ENCODE peak calls at places on chromosomes 6 and 20, in ten cellular contexts. I is effector memory CD4-positive, alpha-beta T cell; L is lower lobe of right lung; R is OCI-LY7; X is pancreas; Q is aorta; H is SJSA1; E is neural progenitor cell; D is neuronal stem cell; J is esophagus squamous epithelium. B is an unnamed sample.
A peak's percentile ranks its signal among the peaks of the same experiment; 100 is the strongest.

GRCh38 chr20:58459058-58459743 is 56.0 kb downstream of the APCDD1L start:
- DNase-seq in I (no peak), L (no peak), R (no peak), X (no peak), Q (no peak), H (no peak), E (no peak), D (no peak), J (no peak), B (no peak)

GRCh38 chr6:108200631-108201030 is 34.8 kb downstream of the NR2E1 start:
- DNase-seq in I (no peak), L (no peak), R (no peak), X (no peak), Q (no peak), H (peak; percentile 33), E (no peak), D (no peak), J (no peak), B (no peak)

GRCh38 chr6:151537561-151537960 is 43.7 kb downstream of the CCDC170 start:
- DNase-seq in I (no peak), L (no peak), R (no peak), X (no peak), Q (no peak), H (no peak), E (no peak), D (no peak), J (no peak), B (no peak)

GRCh38 chr20:63166423-63167020 is 49.4 kb downstream of the YTHDF1 start:
- DNase-seq in I (no peak), L (no peak), R (no peak), X (no peak), Q (peak; percentile 65), H (no peak), E (no peak), D (no peak), J (no peak), B (no peak)

GRCh38 chr20:32510601-32511357 is 74.4 kb downstream of the NOL4L start:
- DNase-seq in I (no peak), L (no peak), R (no peak), X (no peak), Q (peak; percentile 43), H (no peak), E (no peak), D (no peak), J (no peak), B (no peak)

GRCh38 chr6:3797231-3798200 is 46.0 kb upstream of the PXDC1 start:
- DNase-seq in I (no peak), L (no peak), R (no peak), X (no peak), Q (no peak), H (peak; percentile 93), E (no peak), D (no peak), J (no peak), B (no peak)

GRCh38 chr6:27019651-27020552 is 227.6 kb upstream of the PRSS16 start:
- DNase-seq in I (no peak), L (peak; percentile 92), R (no peak), X (peak; percentile 83), Q (peak; percentile 93), H (peak; percentile 89), E (peak; percentile 89), D (peak; percentile 82), J (peak; percentile 18), B (peak; percentile 92)

GRCh38 chr6:149859938-149860337 is 4.2 kb downstream of the LRP11 start:
- DNase-seq in I (no peak), L (no peak), R (no peak), X (no peak), Q (no peak), H (no peak), E (no peak), D (no peak), J (no peak), B (peak; percentile 13)

DNA sequence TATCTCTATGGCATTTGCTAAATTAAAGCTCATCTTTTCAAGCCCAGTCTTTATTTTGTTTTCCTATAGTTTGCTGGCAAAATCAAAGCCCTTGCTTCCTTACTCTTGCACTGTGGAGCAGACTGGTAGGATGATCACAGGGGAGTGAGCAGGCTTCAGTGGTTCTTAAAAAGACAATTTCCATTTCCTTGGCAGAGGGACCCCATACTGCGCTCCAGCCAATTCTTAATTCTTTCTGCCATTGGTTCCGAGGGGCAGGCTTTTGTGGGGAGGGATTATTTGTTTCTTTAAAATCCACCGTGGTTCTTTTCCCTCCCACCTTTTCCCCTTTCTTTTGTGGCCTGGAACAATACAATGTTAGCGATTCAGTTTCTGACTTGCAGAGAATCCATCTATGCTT is 378.8 kb upstream of the FLRT3 start:
- DNase-seq in I (no peak), L (no peak), R (no peak), X (no peak), Q (no peak), H (no peak), E (peak; percentile 92), D (peak; percentile 83), J (no peak), B (no peak)
- H3K27ac ChIP-seq in I (no peak overlapping the region), L (no peak overlapping the region), R (no peak overlapping the region), X (no peak overlapping the region), Q (no peak overlapping the region), H (no peak overlapping the region), E (peak overlapping the region; percentile 91), D (peak overlapping the region; percentile 75), J (no peak overlapping the region), B (no peak overlapping the region)

GRCh38 chr6:75853796-75854195 is 104.8 kb downstream of the MYO6 start:
- DNase-seq in I (no peak), L (no peak), R (no peak), X (no peak), Q (no peak), H (no peak), E (no peak), D (no peak), J (no peak), B (no peak)

GRCh38 chr6:75850026-75850385 is 101.0 kb downstream of the MYO6 start:
- DNase-seq in I (no peak), L (no peak), R (no peak), X (no peak), Q (no peak), H (peak; percentile 12), E (no peak), D (no peak), J (no peak), B (no peak)

GRCh38 chr6:75855047-75855446 is 106.0 kb downstream of the MYO6 start:
- DNase-seq in I (no peak), L (no peak), R (peak; percentile 45), X (peak; percentile 27), Q (no peak), H (no peak), E (peak; percentile 78), D (peak; percentile 37), J (no peak), B (no peak)

GRCh38 chr6:75849329-75850025 is 100.4 kb downstream of the MYO6 start:
- DNase-seq in I (no peak), L (no peak), R (no peak), X (peak; percentile 66), Q (no peak), H (no peak), E (no peak), D (no peak), J (no peak), B (no peak)

DNA sequence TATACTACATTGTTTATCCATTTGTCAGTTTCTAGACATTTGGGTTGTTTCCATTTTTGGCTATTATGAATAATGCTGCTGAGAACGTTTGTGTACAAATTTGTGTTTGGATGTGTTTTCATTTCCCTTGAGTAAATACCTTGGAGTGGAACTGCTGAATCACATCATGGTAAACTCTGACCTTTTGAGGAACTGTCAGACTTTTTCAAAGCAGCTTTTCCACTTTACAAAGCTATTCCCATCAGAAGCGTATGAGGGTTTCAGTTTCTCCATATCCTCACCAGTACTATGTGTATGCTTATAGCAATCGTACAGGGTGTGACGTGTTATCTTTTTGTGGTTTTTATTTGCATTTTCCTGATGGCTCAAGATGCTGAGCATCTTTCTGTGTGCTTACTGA is 103.7 kb downstream of the MYO6 start:
- DNase-seq in I (no peak), L (no peak), R (no peak), X (no peak), Q (no peak), H (no peak), E (no peak), D (no peak), J (no peak), B (no peak)
- H3K36me3 ChIP-seq in I (no peaks in the 10 kb centered on the region), L (peaks cover 20% of the 10 kb centered on the region), R (no peaks in the 10 kb centered on the region), X (no peaks in the 10 kb centered on the region), Q (no peaks in the 10 kb centered on the region), H (no peaks in the 10 kb centered on the region), E (peaks cover 9% of the 10 kb centered on the region), D (peaks cover 12% of the 10 kb centered on the region), J (peaks cover 23% of the 10 kb centered on the region), B (no peaks in the 10 kb centered on the region)

GRCh38 chr6:7121704-7122241 is 14.0 kb downstream of the RREB1 start:
- DNase-seq in I (no peak), L (peak; percentile 63), R (no peak), X (peak; percentile 59), Q (no peak), H (no peak), E (no peak), D (no peak), J (no peak), B (no peak)

GRCh38 chr6:7114744-7115451 is 7.1 kb downstream of the RREB1 start:
- DNase-seq in I (no peak), L (no peak), R (no peak), X (no peak), Q (no peak), H (no peak), E (no peak), D (no peak), J (no peak), B (no peak)

GRCh38 chr6:7122684-7123083 is 14.9 kb downstream of the RREB1 start:
- DNase-seq in I (no peak), L (no peak), R (no peak), X (no peak), Q (no peak), H (no peak), E (no peak), D (no peak), J (no peak), B (no peak)

GRCh38 chr6:7115452-7116223 is 7.9 kb downstream of the RREB1 start:
- DNase-seq in I (no peak), L (no peak), R (no peak), X (no peak), Q (no peak), H (no peak), E (no peak), D (no peak), J (no peak), B (no peak)

GRCh38 chr6:7119272-7119801 is 11.6 kb downstream of the RREB1 start:
- DNase-seq in I (no peak), L (no peak), R (no peak), X (no peak), Q (no peak), H (no peak), E (no peak), D (no peak), J (no peak), B (no peak)
- H3K27ac ChIP-seq in I (no peak overlapping the region), L (no peak overlapping the region), R (no peak overlapping the region), X (no peak overlapping the region), Q (no peak overlapping the region), H (no peak overlapping the region), E (no peak overlapping the region), D (no peak overlapping the region), J (peak overlapping the region; percentile 99), B (no peak overlapping the region)

DNA sequence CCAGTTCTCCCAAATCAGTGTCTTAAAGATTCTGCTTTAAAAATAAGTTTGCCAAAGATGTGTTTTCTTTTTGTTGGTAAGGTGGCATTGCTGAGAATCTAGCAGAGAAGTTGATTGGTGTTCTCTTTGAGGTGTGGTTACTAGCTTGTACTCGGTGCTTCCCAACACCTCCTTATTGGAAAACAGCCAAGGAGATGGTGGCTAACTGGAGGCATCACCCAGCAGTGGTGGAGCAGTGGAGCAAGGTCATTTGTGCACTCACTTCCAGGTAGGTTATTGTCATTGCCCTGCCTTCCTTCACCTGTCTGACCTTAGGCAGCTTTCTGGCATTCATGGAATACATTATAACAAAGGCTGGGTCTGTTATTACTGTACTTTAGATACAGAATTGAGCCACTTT is 26.7 kb downstream of the RALGAPB start:
- DNase-seq in I (no peak), L (no peak), R (no peak), X (no peak), Q (no peak), H (no peak), E (no peak), D (no peak), J (no peak), B (no peak)
- H3K36me3 ChIP-seq in I (peaks cover 60% of the 10 kb centered on the region), L (peaks cover 85% of the 10 kb centered on the region), R (peaks cover 93% of the 10 kb centered on the region), X (peaks cover 31% of the 10 kb centered on the region), Q (peaks cover 9% of the 10 kb centered on the region), H (peaks cover 64% of the 10 kb centered on the region), E (no peaks in the 10 kb centered on the region), D (peaks cover 97% of the 10 kb centered on the region), J (peaks cover 98% of the 10 kb centered on the region), B (peaks cover 82% of the 10 kb centered on the region)

B was measured in upper lobe of right lung.